ENCODE peak calls at places on chromosomes 3 and 15, in five cellular contexts. R is adipocyte, D is mesenchymal stem cell, S is SK-N-SH, U is psoas muscle. M is an unnamed sample.

GRCh38 chr3:131526801-131527347 is 24.1 kb upstream of the MRPL3 start:
- DNase-seq in R (peak; percentile 52), D (peak; percentile 11), S (no peak), U (peak; percentile 43), M (peak; percentile 74)

GRCh38 chr3:194686816-194687637 is 1.3 kb downstream of the FAM43A start:
- DNase-seq in R (peak; percentile 56), D (peak; percentile 71), S (peak; percentile 78), U (peak; percentile 58), M (peak; percentile 80)

GRCh38 chr3:4984511-4984864 is 5.3 kb downstream of the BHLHE40 start:
- DNase-seq in R (no peak), D (peak; percentile 62), S (no peak), U (no peak), M (no peak)

GRCh38 chr3:36393563-36393962 is 13.3 kb downstream of the STAC start:
- DNase-seq in R (peak; percentile 13), D (no peak), S (no peak), U (no peak), M (no peak)

GRCh38 chr3:169379496-169380121 is 283.9 kb downstream of the MECOM start:
- DNase-seq in R (no peak), D (no peak), S (no peak), U (no peak), M (no peak)

GRCh38 chr3:162704991-162705390 is 1208.4 kb downstream of the OTOL1 start:
- DNase-seq in R (no peak), D (no peak), S (no peak), U (no peak), M (no peak)

GRCh38 chr15:88745696-88746095 is 57.5 kb upstream of the ACAN start:
- DNase-seq in R (peak; percentile 77), D (peak; percentile 52), S (no peak), U (no peak), M (no peak)

GRCh38 chr15:23038741-23039150 is 623 bp downstream of the TUBGCP5 start:
- DNase-seq in R (peak; percentile 66), D (peak; percentile 75), S (no peak), U (no peak), M (no peak)

GRCh38 chr3:2931265-2931664 is 178.9 kb downstream of the IL5RA start:
- DNase-seq in R (no peak), D (no peak), S (no peak), U (no peak), M (no peak)

GRCh38 chr3:187709155-187709554 is 6.8 kb upstream of the RTP2 start:
- DNase-seq in R (no peak), D (no peak), S (no peak), U (no peak), M (no peak)

GRCh38 chr3:144456041-144456440 is 484.4 kb downstream of the DIPK2A start:
- DNase-seq in R (no peak), D (no peak), S (no peak), U (no peak), M (no peak)

GRCh38 chr3:55180161-55180560 is 252.3 kb upstream of the LRTM1 start:
- DNase-seq in R (no peak), D (no peak), S (no peak), U (no peak), M (no peak)

GRCh38 chr3:149215474-149215873 is 6.2 kb downstream of the CP start:
- DNase-seq in R (peak; percentile 4), D (peak; percentile 50), S (no peak), U (no peak), M (no peak)

GRCh38 chr15:44593042-44593736 is 56.2 kb downstream of the EIF3J start:
- DNase-seq in R (peak; percentile 53), D (peak; percentile 27), S (peak; percentile 15), U (no peak), M (peak; percentile 59)

GRCh38 chr15:69390575-69390974 is 23.6 kb upstream of the KIF23 start:
- DNase-seq in R (peak; percentile 46), D (peak; percentile 50), S (no peak), U (no peak), M (no peak)

GRCh38 chr3:18752273-18752934 is 327.3 kb upstream of the SATB1 start:
- DNase-seq in R (no peak), D (no peak), S (no peak), U (no peak), M (no peak)

GRCh38 chr3:123283657-123284398 is 82.1 kb downstream of the SEC22A start:
- DNase-seq in R (no peak), D (no peak), S (no peak), U (no peak), M (no peak)

DNA sequence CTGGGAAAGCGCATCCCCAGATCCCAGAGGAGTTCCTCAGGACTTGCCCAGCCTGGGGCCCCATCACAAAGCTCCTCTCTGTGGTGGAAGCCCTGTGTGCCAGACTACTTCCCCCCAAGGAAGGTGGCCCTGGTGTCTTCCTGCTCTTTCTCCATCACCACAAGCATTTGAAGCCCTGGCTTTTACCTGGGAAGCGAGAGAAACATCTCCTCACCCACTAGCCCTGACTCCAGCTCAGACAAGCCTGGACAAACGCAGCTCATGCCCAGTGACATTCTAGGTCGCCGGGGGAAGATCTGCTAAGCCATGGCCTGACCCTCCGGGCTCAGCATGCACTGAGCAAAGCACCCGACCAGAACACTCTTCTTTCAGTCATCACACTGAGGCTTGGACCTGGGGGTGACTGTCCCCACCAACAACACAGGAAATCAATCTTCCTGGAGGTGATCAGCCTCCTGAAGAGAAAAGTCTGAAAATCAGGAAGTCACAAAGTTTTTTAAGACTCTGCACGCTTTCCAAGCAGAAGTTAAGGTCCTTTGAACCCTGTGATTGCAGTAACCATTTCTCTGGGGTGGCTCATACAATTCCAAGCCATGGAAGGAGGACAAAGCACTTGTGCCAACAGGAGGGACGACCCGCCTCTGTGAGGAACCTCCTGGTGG is 40.8 kb downstream of the KLHL25 start:
- DNase-seq in R (no peak), D (no peak), S (no peak), U (no peak), M (no peak)
- H3K4me1 ChIP-seq in R (peaks cover 72% of the 10 kb centered on the region), D (peaks cover 3% of the 10 kb centered on the region), S (peaks cover 36% of the 10 kb centered on the region), U (peaks cover 27% of the 10 kb centered on the region), M (no peaks in the 10 kb centered on the region)

DNA sequence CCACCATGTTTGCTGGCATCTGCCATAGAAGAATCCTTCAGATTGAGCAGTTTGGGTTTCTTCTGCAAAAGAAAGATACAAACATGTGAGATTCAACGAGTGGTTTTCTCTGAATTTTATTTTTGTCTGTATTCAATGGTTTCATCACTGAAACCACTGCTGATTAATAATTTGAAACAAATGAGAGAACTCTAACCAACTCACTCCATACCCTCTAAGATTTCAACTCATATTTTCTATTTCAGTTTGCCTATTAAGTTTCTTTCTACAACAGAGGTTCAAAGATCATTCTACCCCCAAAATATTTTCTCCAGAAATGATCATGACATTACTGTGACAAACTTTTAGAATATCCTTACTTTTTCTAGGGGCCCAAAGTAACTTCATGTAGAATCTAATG is 38.7 kb upstream of the MAN2C1 start:
- DNase-seq in R (no peak), D (no peak), S (no peak), U (no peak), M (no peak)
- H3K36me3 ChIP-seq in R (peaks cover 82% of the 10 kb centered on the region), D (peaks cover 33% of the 10 kb centered on the region), S (peaks cover 56% of the 10 kb centered on the region), U (peaks cover 21% of the 10 kb centered on the region), M (peaks cover 89% of the 10 kb centered on the region)

GRCh38 chr15:74787251-74788041 is 5.6 kb downstream of the CSK start:
- DNase-seq in R (peak; percentile 64), D (peak; percentile 83), S (peak; percentile 69), U (peak; percentile 57), M (peak; percentile 88)

GRCh38 chr15:74789171-74789627 is 7.3 kb downstream of the CSK start:
- DNase-seq in R (no peak), D (no peak), S (no peak), U (no peak), M (no peak)

GRCh38 chr15:74786659-74787165 is 4.8 kb downstream of the CSK start:
- DNase-seq in R (no peak), D (no peak), S (no peak), U (no peak), M (no peak)

GRCh38 chr15:74788716-74789151 is 6.9 kb downstream of the CSK start:
- DNase-seq in R (no peak), D (no peak), S (no peak), U (no peak), M (no peak)

DNA sequence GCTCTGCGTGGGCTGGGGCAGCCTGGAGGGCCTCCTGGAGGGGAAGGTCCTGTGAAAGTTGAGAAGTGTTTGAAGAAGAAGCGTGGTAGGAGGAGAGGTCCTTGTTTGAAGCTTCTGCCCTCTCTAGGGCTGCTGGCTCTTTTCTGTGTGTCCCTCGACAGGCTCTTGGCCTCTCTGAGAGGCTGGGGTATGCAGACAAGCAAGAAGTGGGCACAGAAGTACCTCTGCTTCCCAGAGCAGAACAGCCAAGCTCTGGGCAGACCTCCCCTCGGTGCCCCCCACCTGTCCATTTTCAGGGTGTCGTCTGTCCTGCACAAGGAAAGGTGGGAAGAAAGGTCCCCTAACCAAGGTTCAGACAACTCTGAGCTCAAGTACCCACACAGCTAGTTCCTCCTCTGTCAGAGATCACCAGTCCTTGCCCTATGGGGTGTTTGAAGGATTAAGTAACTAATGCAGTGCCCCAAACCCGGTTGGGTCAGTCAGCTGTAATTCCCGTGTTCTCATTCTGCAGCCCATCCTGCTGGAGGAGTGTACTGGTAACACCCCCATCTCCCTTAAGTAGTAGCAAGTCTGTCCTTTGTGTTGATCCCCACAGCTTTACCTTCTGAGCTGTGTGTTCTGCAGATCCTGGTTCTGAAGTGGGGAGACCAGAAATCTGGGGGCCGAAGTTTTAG is 6.3 kb downstream of the CSK start:
- DNase-seq in R (no peak), D (no peak), S (no peak), U (no peak), M (no peak)
- H3K4me1 ChIP-seq in R (peaks cover 36% of the 10 kb centered on the region), D (peaks cover 83% of the 10 kb centered on the region), S (peaks cover 72% of the 10 kb centered on the region), U (peaks cover 89% of the 10 kb centered on the region), M (peaks cover 66% of the 10 kb centered on the region)

DNA sequence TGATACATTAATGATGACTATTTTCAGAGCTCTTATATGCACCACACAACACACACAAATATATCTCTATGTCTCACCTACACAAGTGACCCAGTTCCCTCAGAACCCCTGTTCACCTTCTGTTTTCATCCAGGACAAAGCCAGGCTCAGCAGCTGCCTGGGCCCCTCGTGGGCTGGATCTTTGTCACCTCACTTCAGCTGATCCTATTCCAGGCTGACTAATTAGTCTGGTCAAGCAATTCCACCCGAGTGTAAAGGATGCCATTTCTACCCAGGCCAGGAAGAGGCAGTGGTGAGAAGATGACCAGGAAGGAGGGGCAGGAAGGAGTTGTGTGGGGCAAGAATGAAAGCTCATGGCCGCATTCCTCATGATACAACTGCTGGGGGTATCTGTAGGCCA is 62.3 kb downstream of the DHX30 start:
- DNase-seq in R (no peak), D (peak; percentile 26), S (no peak), U (no peak), M (no peak)
- H3K36me3 ChIP-seq in R (peaks cover 79% of the 10 kb centered on the region), D (peaks cover 75% of the 10 kb centered on the region), S (peaks cover 41% of the 10 kb centered on the region), U (peaks cover 6% of the 10 kb centered on the region), M (peaks cover 24% of the 10 kb centered on the region)

GRCh38 chr15:92951800-92952199 is 51.7 kb downstream of the CHD2 start:
- DNase-seq in R (no peak), D (no peak), S (no peak), U (no peak), M (no peak)
- H3K4me1 ChIP-seq in R (no peaks in the 10 kb centered on the region), D (no peaks in the 10 kb centered on the region), S (no peaks in the 10 kb centered on the region), U (peaks cover 12% of the 10 kb centered on the region), M (no peaks in the 10 kb centered on the region)

GRCh38 chr15:90465140-90465929 is 64.4 kb upstream of the CRTC3 start:
- DNase-seq in R (peak; percentile 29), D (peak; percentile 60), S (no peak), U (no peak), M (peak; percentile 39)
- H3K36me3 ChIP-seq in R (peaks cover 46% of the 10 kb centered on the region), D (peaks cover 18% of the 10 kb centered on the region), S (peaks cover 11% of the 10 kb centered on the region), U (peaks cover 7% of the 10 kb centered on the region), M (peaks cover 39% of the 10 kb centered on the region)

GRCh38 chr3:14143826-14144225 is 19.0 kb downstream of the TMEM43 start:
- DNase-seq in R (peak; percentile 97), D (peak; percentile 93), S (no peak), U (no peak), M (peak; percentile 35)
- H3K4me1 ChIP-seq in R (peaks cover 72% of the 10 kb centered on the region), D (peaks cover 31% of the 10 kb centered on the region), S (peaks cover 16% of the 10 kb centered on the region), U (peaks cover 33% of the 10 kb centered on the region), M (peaks cover 27% of the 10 kb centered on the region)

M was measured in A673.